ENCODE peak calls at places on chromosomes 12 and 14, in four cellular contexts. One of them, this sample, is unnamed.

GRCh38 chr12:2286461-2287131 is 233.8 kb downstream of the CACNA1C start:
- DNase-seq in HL-60: no peak
- DNase-seq in body of pancreas: peak; percentile 15
- DNase-seq in fibroblast of lung: no peak
- DNase-seq in this sample: peak; percentile 86

GRCh38 chr14:33335366-33335765 is 396.7 kb downstream of the NPAS3 start:
- DNase-seq in HL-60: no peak
- DNase-seq in body of pancreas: no peak
- DNase-seq in fibroblast of lung: no peak
- DNase-seq in this sample: no peak

GRCh38 chr14:77125275-77126073 is 16.1 kb downstream of the ZDHHC22 start:
- DNase-seq in HL-60: no peak
- DNase-seq in body of pancreas: no peak
- DNase-seq in fibroblast of lung: no peak
- DNase-seq in this sample: no peak

GRCh38 chr14:28344381-28344780 is 422.2 kb upstream of the FOXG1 start:
- DNase-seq in HL-60: no peak
- DNase-seq in body of pancreas: no peak
- DNase-seq in fibroblast of lung: no peak
- DNase-seq in this sample: no peak

GRCh38 chr12:82449179-82449578 is 90.8 kb downstream of the METTL25 start:
- DNase-seq in HL-60: no peak
- DNase-seq in body of pancreas: no peak
- DNase-seq in fibroblast of lung: no peak
- DNase-seq in this sample: no peak

GRCh38 chr12:106301241-106301610 is 1.3 kb upstream of the TCP11L2 start:
- DNase-seq in HL-60: no peak
- DNase-seq in body of pancreas: no peak
- DNase-seq in fibroblast of lung: no peak
- DNase-seq in this sample: no peak

GRCh38 chr14:24266344-24267244 is 3.6 kb upstream of the TGM1 start:
- DNase-seq in HL-60: no peak
- DNase-seq in body of pancreas: no peak
- DNase-seq in fibroblast of lung: no peak
- DNase-seq in this sample: no peak

GRCh38 chr14:96925422-96925821 is 128.2 kb downstream of the VRK1 start:
- DNase-seq in HL-60: no peak
- DNase-seq in body of pancreas: no peak
- DNase-seq in fibroblast of lung: no peak
- DNase-seq in this sample: no peak

GRCh38 chr14:81430284-81430683 is 30.2 kb upstream of the STON2 start:
- DNase-seq in HL-60: no peak
- DNase-seq in body of pancreas: no peak
- DNase-seq in fibroblast of lung: no peak
- DNase-seq in this sample: no peak

DNA sequence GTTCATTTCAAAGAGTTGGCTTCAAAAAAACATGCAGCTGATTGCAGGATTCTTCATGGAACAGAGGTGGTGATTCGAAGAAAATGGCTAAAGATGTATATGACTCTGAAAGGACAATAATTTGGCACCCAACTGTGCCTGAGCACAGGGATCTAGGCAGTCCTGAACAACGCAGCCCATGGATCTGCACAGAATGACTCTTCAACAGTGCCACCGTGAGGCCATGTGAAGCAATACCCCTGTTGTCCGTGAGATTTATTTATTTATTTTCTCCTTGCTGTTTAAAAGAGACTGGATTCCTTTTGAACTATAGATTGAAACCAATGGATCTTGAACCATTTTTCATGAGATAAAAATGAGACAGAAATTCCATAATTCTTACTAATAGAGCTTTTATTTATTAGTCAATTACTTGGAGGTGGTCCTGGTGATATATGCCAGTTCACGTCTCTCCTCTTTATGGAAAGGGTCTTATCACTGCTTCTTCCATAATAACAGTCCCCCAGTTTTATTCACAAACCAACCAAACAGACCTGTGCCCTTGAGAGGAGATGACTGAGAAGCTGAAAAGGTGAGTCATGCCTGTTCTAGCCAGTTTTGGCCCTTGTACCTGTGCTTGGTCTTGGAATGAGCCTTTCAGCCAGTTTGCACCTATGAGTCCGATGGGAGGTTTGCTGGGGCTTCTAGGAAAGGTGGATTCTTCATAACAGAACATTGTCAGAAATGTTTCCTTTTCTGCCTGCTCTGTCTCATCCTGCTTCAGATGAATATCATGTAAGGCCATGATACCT is 1598.3 kb downstream of the AACS start:
- DNase-seq in HL-60: no peak
- DNase-seq in body of pancreas: peak; percentile 11
- DNase-seq in fibroblast of lung: no peak
- DNase-seq in this sample: peak; percentile 1
- TF ChIP-seq CTCF in HL-60: peak; percentile 12
- TF ChIP-seq CTCF in body of pancreas: peak; percentile 36
- TF ChIP-seq CTCF in fibroblast of lung: no peak
- TF ChIP-seq CTCF in this sample: peak; percentile 59

GRCh38 chr12:53344487-53344823 is 8.3 kb upstream of the SP7 start:
- DNase-seq in HL-60: no peak
- DNase-seq in body of pancreas: no peak
- DNase-seq in fibroblast of lung: no peak
- DNase-seq in this sample: no peak
- TF ChIP-seq CTCF in HL-60: no peak
- TF ChIP-seq CTCF in body of pancreas: no peak
- TF ChIP-seq CTCF in fibroblast of lung: no peak
- TF ChIP-seq CTCF in this sample: no peak

GRCh38 chr14:79585845-79586244 is 625.5 kb downstream of the DIO2 start:
- DNase-seq in HL-60: no peak
- DNase-seq in body of pancreas: no peak
- DNase-seq in fibroblast of lung: peak; percentile 16
- DNase-seq in this sample: peak; percentile 25

GRCh38 chr14:79584679-79585078 is 626.6 kb downstream of the DIO2 start:
- DNase-seq in HL-60: no peak
- DNase-seq in body of pancreas: peak; percentile 9
- DNase-seq in fibroblast of lung: peak; percentile 95
- DNase-seq in this sample: peak; percentile 85

GRCh38 chr14:79587875-79588274 is 623.4 kb downstream of the DIO2 start:
- DNase-seq in HL-60: no peak
- DNase-seq in body of pancreas: no peak
- DNase-seq in fibroblast of lung: no peak
- DNase-seq in this sample: no peak

GRCh38 chr14:79586401-79586800 is 624.9 kb downstream of the DIO2 start:
- DNase-seq in HL-60: no peak
- DNase-seq in body of pancreas: peak; percentile 37
- DNase-seq in fibroblast of lung: no peak
- DNase-seq in this sample: no peak

DNA sequence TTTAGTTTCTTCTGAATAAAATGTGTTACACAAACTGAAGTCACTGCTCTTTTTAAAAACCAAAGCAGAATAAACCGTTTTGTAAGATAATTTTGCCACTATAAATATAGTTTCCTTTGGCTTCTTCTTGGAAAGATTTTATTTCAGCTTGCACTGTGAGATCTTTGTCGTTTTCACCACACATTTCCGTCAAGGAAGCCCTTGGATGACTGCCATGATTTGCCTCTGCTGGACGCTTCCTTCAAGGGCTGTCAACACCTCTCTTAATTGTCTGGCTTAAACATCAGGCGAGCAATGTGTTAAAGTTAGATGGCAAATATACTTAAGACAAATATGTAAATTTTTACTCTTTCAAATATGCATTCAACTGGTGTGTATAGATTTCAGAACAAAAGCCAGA is 624.1 kb downstream of the DIO2 start:
- DNase-seq in HL-60: no peak
- DNase-seq in body of pancreas: no peak
- DNase-seq in fibroblast of lung: peak; percentile 45
- DNase-seq in this sample: no peak
- TF ChIP-seq CTCF in HL-60: no peak
- TF ChIP-seq CTCF in body of pancreas: no peak
- TF ChIP-seq CTCF in fibroblast of lung: no peak
- TF ChIP-seq CTCF in this sample: no peak

DNA sequence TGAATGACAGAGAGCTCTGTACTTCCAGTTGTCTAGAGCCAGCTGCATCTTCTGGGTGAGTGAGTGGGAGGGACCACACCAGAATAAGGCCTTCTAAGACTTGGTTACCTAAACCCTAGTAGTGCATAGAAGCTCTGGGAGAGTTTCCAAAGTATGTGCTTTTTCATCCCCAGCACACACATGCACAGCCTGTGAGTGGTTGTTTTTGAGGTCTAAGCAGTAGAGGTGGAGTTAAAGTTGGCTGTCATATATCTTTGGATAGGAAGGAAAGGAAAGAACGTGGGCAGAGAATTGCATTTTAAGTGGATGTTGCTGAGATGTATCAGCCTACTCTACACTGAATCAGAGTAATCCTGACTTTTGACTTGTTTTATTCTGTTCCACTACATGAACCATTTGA is 51.7 kb upstream of the PRICKLE1 start:
- DNase-seq in HL-60: no peak
- DNase-seq in body of pancreas: no peak
- DNase-seq in fibroblast of lung: peak; percentile 14
- DNase-seq in this sample: no peak
- TF ChIP-seq CTCF in HL-60: no peak
- TF ChIP-seq CTCF in body of pancreas: no peak
- TF ChIP-seq CTCF in fibroblast of lung: no peak
- TF ChIP-seq CTCF in this sample: no peak

DNA sequence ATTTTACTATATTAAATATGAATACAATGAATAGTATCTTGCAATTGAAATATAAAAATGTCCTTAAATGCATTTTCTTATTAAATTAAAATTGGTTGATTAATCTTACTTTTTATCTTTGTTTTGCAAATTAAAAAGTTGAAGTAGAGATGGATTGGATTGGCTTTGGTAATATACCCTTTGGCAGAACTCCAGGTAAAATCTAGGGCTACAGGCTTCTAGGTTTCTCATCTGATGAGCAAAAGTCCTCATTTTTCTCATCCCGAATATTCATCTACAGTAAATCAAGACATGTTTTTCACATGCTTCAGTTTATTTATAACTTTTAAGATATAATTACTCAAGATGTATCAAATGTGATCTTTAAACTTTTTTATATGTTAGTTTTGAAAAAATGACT is 2.2 kb downstream of the PTPRR start:
- DNase-seq in HL-60: no peak
- DNase-seq in body of pancreas: no peak
- DNase-seq in fibroblast of lung: no peak
- DNase-seq in this sample: no peak
- TF ChIP-seq CTCF in HL-60: no peak
- TF ChIP-seq CTCF in body of pancreas: no peak
- TF ChIP-seq CTCF in fibroblast of lung: no peak
- TF ChIP-seq CTCF in this sample: no peak

DNA sequence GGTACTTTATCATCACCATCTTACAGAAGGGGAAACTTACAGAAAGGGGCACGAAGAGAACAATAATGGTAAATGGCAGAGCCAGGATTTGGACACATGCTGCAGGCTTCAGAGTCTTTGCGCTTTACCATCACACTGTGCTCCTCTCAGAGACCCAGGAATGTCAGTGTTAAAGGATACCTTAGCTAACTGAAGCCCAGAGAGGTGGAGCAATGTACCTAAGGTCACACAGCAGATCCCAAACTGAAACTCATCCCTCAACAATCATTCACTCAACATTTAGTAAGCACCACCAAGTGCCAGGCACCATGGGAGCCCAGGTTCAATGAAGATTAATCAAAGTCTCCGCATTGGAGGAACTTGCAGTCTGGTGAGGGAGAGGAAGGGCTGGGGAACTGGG is 8.0 kb upstream of the KRT78 start:
- DNase-seq in HL-60: no peak
- DNase-seq in body of pancreas: no peak
- DNase-seq in fibroblast of lung: no peak
- DNase-seq in this sample: no peak
- TF ChIP-seq CTCF in HL-60: no peak
- TF ChIP-seq CTCF in body of pancreas: no peak
- TF ChIP-seq CTCF in fibroblast of lung: no peak
- TF ChIP-seq CTCF in this sample: no peak

GRCh38 chr12:12646483-12647072 is 34.9 kb downstream of the CREBL2 start:
- DNase-seq in HL-60: no peak
- DNase-seq in body of pancreas: no peak
- DNase-seq in fibroblast of lung: no peak
- DNase-seq in this sample: no peak

GRCh38 chr12:12648951-12649650 is 37.4 kb downstream of the CREBL2 start:
- DNase-seq in HL-60: no peak
- DNase-seq in body of pancreas: no peak
- DNase-seq in fibroblast of lung: no peak
- DNase-seq in this sample: no peak

GRCh38 chr12:12642916-12643315 is 31.2 kb downstream of the CREBL2 start:
- DNase-seq in HL-60: no peak
- DNase-seq in body of pancreas: no peak
- DNase-seq in fibroblast of lung: no peak
- DNase-seq in this sample: no peak

GRCh38 chr12:12648284-12648683 is 36.6 kb downstream of the CREBL2 start:
- DNase-seq in HL-60: no peak
- DNase-seq in body of pancreas: no peak
- DNase-seq in fibroblast of lung: no peak
- DNase-seq in this sample: no peak

GRCh38 chr12:12645485-12645884 is 33.8 kb downstream of the CREBL2 start:
- DNase-seq in HL-60: peak; percentile 8
- DNase-seq in body of pancreas: peak; percentile 32
- DNase-seq in fibroblast of lung: peak; percentile 33
- DNase-seq in this sample: peak; percentile 24
- TF ChIP-seq CTCF in HL-60: no peak
- TF ChIP-seq CTCF in body of pancreas: peak; percentile 42
- TF ChIP-seq CTCF in fibroblast of lung: peak; percentile 50
- TF ChIP-seq CTCF in this sample: peak; percentile 84